ENCODE peak calls at places on chromosome 11, in four cellular contexts. J is K562, X is HepG2, G is GM12878. T is an unnamed sample.

GRCh38 chr11:113476553-113476952 is 1.4 kb upstream of the DRD2 start:
- DNase-seq in J (no peak), G (no peak), X (no peak), T (no peak)

GRCh38 chr11:63769044-63769718 is 606 bp upstream of the ZFTA start:
- DNase-seq in G (no peak), J (peak), X (no peak), T (peak)

GRCh38 chr11:14577835-14578529 is 57.8 kb upstream of the PSMA1 start:
- DNase-seq in J (no peak), X (no peak), G (no peak), T (no peak)

GRCh38 chr11:94706211-94706610 is 61.9 kb upstream of the AMOTL1 start:
- DNase-seq in X (no peak), J (no peak), G (no peak), T (no peak)

GRCh38 chr11:7165911-7166310 is 77.1 kb downstream of the RBMXL2 start:
- DNase-seq in J (no peak), G (no peak), X (no peak), T (peak)

GRCh38 chr11:87150936-87151335 is 113.2 kb downstream of the TMEM135 start:
- DNase-seq in G (no peak), X (no peak), J (no peak), T (no peak)

GRCh38 chr11:76672431-76673163 is 2.0 kb upstream of the LRRC32 start:
- DNase-seq in X (no peak), J (no peak), G (peak), T (no peak)

GRCh38 chr11:130999992-131000770 is 83.9 kb upstream of the SNX19 start:
- DNase-seq in J (no peak), X (peak), G (no peak), T (no peak)

GRCh38 chr11:70364745-70365535 is 33.4 kb upstream of the CTTN start:
- DNase-seq in G (peak), X (no peak), J (no peak), T (no peak)

GRCh38 chr11:123203471-123203870 is 8.4 kb upstream of the CLMP start:
- DNase-seq in G (no peak), X (no peak), J (no peak), T (no peak)

GRCh38 chr11:36002796-36003195 is 58.9 kb downstream of the LDLRAD3 start:
- DNase-seq in G (no peak), X (no peak), J (no peak), T (no peak)

GRCh38 chr11:115676206-115676605 is 172.0 kb upstream of the CADM1 start:
- DNase-seq in G (no peak), J (no peak), X (no peak), T (no peak)

GRCh38 chr11:94654201-94654600 is 87.0 kb downstream of the PIWIL4 start:
- DNase-seq in J (no peak), X (no peak), G (no peak), T (no peak)

GRCh38 chr11:18091731-18092130 is 14.2 kb downstream of the SAAL1 start:
- DNase-seq in G (no peak), X (no peak), J (no peak), T (no peak)

GRCh38 chr11:2751523-2752203 is 51.9 kb upstream of the KCNQ1OT1 start:
- DNase-seq in J (no peak), G (no peak), X (no peak), T (no peak)

GRCh38 chr11:2142300-2142759 is 3.1 kb upstream of the IGF2 start:
- DNase-seq in J (no peak), X (no peak), G (no peak), T (no peak)

GRCh38 chr11:47010192-47010591 is 73.6 kb downstream of the CSTPP1 start:
- DNase-seq in J (no peak), X (no peak), G (no peak), T (no peak)

GRCh38 chr11:35337919-35338316 is 81.4 kb downstream of the SLC1A2 start:
- DNase-seq in X (no peak), G (no peak), J (no peak), T (no peak)

GRCh38 chr11:520428-521178 is 13.6 kb upstream of the RNH1 start:
- DNase-seq in J (no peak), X (peak), G (no peak), T (no peak)

GRCh38 chr11:125514336-125515101 is 18.5 kb upstream of the FEZ1 start:
- DNase-seq in X (no peak), J (no peak), G (peak), T (no peak)

GRCh38 chr11:2095542-2095941 is 43.6 kb downstream of the IGF2 start:
- DNase-seq in J (no peak), G (no peak), X (no peak), T (no peak)

GRCh38 chr11:15289718-15290117 is 175.0 kb downstream of the INSC start:
- DNase-seq in X (no peak), G (no peak), J (no peak), T (no peak)

GRCh38 chr11:65118097-65118837 is 766 bp upstream of the ZNHIT2 start:
- DNase-seq in J (no peak), X (no peak), G (no peak), T (no peak)

GRCh38 chr11:62905927-62906531 is 15.1 kb downstream of the CHRM1 start:
- DNase-seq in X (peak), J (peak), G (peak), T (peak)

GRCh38 chr11:125348141-125348651 is 147.9 kb downstream of the FEZ1 start:
- DNase-seq in X (no peak), J (no peak), G (no peak), T (no peak)

GRCh38 chr11:17846852-17847453 is 112.4 kb downstream of the KCNC1 start:
- DNase-seq in J (peak), G (no peak), X (no peak), T (peak)

GRCh38 chr11:5809122-5809519 is 397 bp downstream of the OR52N2 start:
- DNase-seq in G (no peak), X (no peak), J (no peak), T (no peak)

GRCh38 chr11:67563354-67564114 is 20.1 kb upstream of the GSTP1 start:
- DNase-seq in X (no peak), J (peak), G (no peak), T (no peak)

GRCh38 chr11:114354076-114354475 is 46.2 kb downstream of the C11orf71 start:
- DNase-seq in X (no peak), G (no peak), J (no peak), T (no peak)

GRCh38 chr11:31045335-31045734 is 324.2 kb downstream of the DCDC1 start:
- DNase-seq in X (peak), G (no peak), J (no peak), T (peak)

GRCh38 chr11:125123947-125124633 is 12.7 kb upstream of the TMEM218 start:
- DNase-seq in J (peak), G (no peak), X (peak), T (peak)

GRCh38 chr11:114279778-114280532 is 16.2 kb upstream of the NNMT start:
- DNase-seq in J (no peak), X (no peak), G (no peak), T (no peak)

GRCh38 chr11:68934321-68934645 is 30.6 kb downstream of the IGHMBP2 start:
- DNase-seq in X (no peak), J (no peak), G (no peak), T (no peak)
- TF ChIP-seq SP1 in X (no peak), J (no peak), G (no peak), T (no peak)

GRCh38 chr11:72556433-72556832 is 117.8 kb downstream of the PDE2A start:
- DNase-seq in G (no peak), X (no peak), J (no peak), T (no peak)

GRCh38 chr11:72561856-72562255 is 112.4 kb downstream of the PDE2A start:
- DNase-seq in X (no peak), G (no peak), J (no peak), T (no peak)

GRCh38 chr11:72562431-72562830 is 111.8 kb downstream of the PDE2A start:
- DNase-seq in X (no peak), G (no peak), J (no peak), T (no peak)
- TF ChIP-seq TARDBP in X (no peak), G (no peak), J (no peak), T (no peak)

DNA sequence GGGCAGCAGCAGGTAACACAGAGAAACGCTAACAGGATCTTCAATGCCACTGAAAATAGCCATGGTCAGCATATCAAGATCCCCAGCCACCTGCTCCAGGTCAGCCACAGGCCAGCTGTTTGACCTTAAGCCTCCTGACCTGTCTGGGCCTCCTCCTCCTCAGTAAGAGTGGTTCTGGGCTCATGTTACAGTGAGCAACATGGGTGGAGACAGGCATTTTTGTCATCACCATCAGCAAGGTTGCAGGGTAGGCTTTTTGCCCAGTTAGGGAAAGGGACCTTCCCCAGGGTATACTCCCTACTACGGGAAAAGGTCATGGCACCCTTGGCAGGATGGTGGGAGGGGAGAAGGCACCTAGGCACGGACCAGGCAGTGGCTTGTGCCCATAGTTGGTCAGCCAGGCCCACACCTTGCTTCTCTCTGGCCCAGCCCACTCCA is 131.8 kb upstream of the PARVA start:
- DNase-seq in J (peak), G (no peak), X (no peak), T (no peak)
- TF ChIP-seq BHLHE40 in J (no peak), G (no peak), X (no peak), T (no peak)

GRCh38 chr11:88312665-88313064 is 24.9 kb downstream of the CTSC start:
- DNase-seq in J (no peak), G (no peak), X (no peak), T (no peak)

GRCh38 chr11:88315015-88315414 is 22.5 kb downstream of the CTSC start:
- DNase-seq in X (no peak), J (no peak), G (no peak), T (no peak)

GRCh38 chr11:88310246-88310645 is 27.3 kb downstream of the CTSC start:
- DNase-seq in J (no peak), X (no peak), G (no peak), T (no peak)

GRCh38 chr11:88315981-88316441 is 21.5 kb downstream of the CTSC start:
- DNase-seq in J (no peak), X (no peak), G (no peak), T (no peak)

DNA sequence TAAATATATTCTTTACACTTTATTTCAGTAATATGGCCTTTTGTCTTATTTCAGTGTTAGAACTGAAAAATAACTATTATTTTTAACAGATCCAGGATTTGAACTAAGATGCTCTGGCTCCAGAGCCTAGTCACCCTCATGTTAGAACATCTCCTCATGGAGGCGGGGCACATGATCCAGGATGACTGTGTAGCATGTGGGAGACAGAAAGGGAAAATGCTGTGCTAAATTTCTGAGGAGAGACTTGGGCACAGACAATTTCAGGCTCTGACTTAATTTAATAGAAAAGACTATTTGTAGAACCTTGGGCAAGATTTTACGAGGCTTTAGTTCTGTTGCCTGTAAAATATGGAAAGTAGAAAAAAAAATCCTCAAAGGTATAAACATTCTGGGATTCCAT is 24.1 kb downstream of the CTSC start:
- DNase-seq in X (no peak), G (no peak), J (no peak), T (no peak)
- TF ChIP-seq SP1 in X (no peak), G (no peak), J (no peak), T (no peak)

DNA sequence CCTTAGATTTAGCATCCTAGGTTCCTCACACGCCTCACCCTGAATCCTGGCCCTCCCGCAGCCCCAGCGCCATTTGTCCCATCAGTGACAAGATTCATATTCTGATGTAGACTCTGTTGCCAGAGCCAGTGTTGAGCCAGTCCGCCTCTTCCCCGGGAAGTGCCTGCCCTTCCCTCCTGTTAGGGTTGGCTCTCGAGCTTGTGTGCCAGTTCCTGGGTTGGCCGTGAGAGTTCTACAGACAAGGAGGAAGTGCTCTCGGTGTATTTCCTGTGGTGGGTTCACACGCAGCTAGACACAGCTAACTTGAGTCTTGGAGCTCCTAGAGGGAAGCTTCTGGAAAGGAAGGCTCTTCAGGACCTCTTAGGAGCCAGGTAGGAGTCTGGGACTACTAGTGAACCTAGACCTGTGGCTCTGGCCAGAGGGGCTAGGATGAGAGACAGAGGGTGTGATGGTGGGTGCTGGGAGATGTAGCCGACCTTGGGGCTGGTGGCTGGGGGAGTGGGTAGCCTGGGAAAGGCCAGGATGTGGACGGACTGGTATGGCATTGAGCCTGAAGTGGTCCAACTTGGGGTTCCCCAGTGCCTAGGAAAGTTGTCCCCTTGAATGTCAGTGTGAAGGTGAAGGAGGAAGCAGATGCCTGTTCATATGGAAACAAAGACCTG is at the start of gene IL18BP:
- DNase-seq in G (peak), J (no peak), X (no peak), T (no peak)
- TF ChIP-seq TARDBP in G (no peak), J (no peak), X (no peak), T (no peak)

GRCh38 chr11:73331138-73331916 is 23.3 kb downstream of the ARHGEF17 start:
- DNase-seq in X (peak), J (peak), G (no peak), T (no peak)

GRCh38 chr11:73327812-73328364 is 19.8 kb downstream of the ARHGEF17 start:
- DNase-seq in X (no peak), J (no peak), G (no peak), T (no peak)

GRCh38 chr11:73333626-73334199 is 25.6 kb downstream of the ARHGEF17 start:
- DNase-seq in G (no peak), X (no peak), J (no peak), T (no peak)

GRCh38 chr11:73333173-73333572 is 25.1 kb downstream of the ARHGEF17 start:
- DNase-seq in J (no peak), X (no peak), G (no peak), T (no peak)

DNA sequence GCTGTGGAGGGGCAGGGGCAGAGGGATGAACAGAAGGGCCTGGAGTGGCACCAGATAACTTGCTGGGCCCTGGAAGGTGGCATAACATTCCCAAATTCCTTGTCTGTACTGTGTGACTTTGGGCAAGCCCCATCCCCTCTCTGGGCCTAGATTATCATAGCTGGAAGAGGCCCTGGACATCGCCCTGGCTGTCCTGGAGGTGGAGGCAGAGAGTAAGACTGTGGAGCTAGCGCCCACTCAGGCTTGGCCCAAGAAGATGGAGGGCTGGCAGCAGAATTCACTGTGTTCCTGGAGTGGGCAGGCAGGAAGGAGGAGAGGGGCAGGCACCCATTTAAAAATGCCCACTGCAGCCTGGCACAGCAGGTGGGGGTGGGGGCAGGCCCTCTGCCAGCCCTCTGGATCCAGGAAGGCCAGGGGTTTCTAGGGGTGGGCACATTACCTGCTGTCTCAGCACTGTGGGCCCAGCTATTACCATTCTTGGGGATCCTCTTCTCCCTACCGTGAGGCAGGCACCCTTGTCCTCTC is 22.6 kb downstream of the ARHGEF17 start:
- DNase-seq in X (peak), G (no peak), J (peak), T (peak)
- TF ChIP-seq BHLHE40 in X (no peak), G (no peak), J (no peak), T (no peak)

GRCh38 chr11:66314561-66315497 is 2.0 kb downstream of the CD248 start:
- DNase-seq in G (no peak), J (no peak), X (no peak), T (no peak)
- TF ChIP-seq SP1 in G (no peak), J (no peak), X (no peak), T (no peak)

DNA sequence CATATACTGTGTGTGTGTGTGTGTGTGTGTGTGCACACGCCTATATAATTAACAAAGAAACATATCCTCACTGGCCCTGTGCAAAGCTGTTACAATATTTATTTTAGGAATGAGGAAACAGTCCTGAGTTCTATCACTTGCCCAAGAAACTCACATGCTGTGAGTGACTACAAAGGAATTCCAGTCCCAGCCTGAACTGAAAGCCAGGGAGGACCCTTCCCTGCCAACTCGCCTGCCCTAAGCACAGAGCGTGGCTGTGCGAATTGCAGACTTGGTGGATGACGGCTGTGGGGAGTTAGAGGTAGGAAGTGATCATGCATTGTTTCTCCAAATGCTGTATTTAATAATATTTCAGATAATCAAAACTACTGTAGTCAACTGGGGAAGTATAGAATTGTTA is 26.4 kb upstream of the CD5 start:
- DNase-seq in J (no peak), X (peak), G (no peak), T (no peak)
- TF ChIP-seq TARDBP in J (no peak), X (no peak), G (no peak), T (no peak)